ENCODE peak calls at places on chromosomes 6 and 20, in ten cellular contexts. N is GM10248, O is tibial nerve, Z is BJ, L is fibroblast of lung, A is tibial artery, J is cardiac fibroblast, C is OCI-LY7, X is colonic mucosa, D is retinal pigment epithelial cell. H is an unnamed sample.

GRCh38 chr20:37295001-37295400 is 5.5 kb downstream of the MANBAL start:
- DNase-seq in Z (peak), C (no peak), A (no peak), O (no peak), D (peak), L (peak), J (peak), N (no peak), X (no peak), H (peak)

GRCh38 chr6:1285589-1286340 is 26.1 kb upstream of the FOXQ1 start:
- DNase-seq in J (peak), C (no peak), L (peak), N (no peak), X (no peak), Z (no peak), O (no peak), D (no peak), A (no peak), H (peak)

GRCh38 chr6:43105538-43106218 is 29.6 kb downstream of the PTK7 start:
- DNase-seq in Z (no peak), D (no peak), X (no peak), C (no peak), N (no peak), L (no peak), O (no peak), A (no peak), J (no peak), H (no peak)

GRCh38 chr6:13229205-13230085 is 98.9 kb downstream of the TBC1D7 start:
- DNase-seq in A (no peak), D (no peak), N (peak), Z (no peak), X (no peak), J (peak), C (peak), O (no peak), L (no peak), H (no peak)

GRCh38 chr6:37617073-37617472 is 80.6 kb downstream of the MDGA1 start:
- DNase-seq in D (no peak), L (no peak), O (no peak), J (no peak), X (no peak), C (no peak), A (no peak), N (no peak), Z (no peak), H (no peak)

GRCh38 chr6:164665328-164665727 is 644.1 kb downstream of the C6orf118 start:
- DNase-seq in A (no peak), D (no peak), N (no peak), Z (no peak), X (no peak), L (no peak), O (no peak), J (no peak), C (no peak), H (no peak)

GRCh38 chr6:51462896-51463679 is 624.3 kb downstream of the PKHD1 start:
- DNase-seq in N (no peak), X (no peak), C (no peak), D (no peak), J (no peak), Z (no peak), A (no peak), O (no peak), L (no peak), H (no peak)

GRCh38 chr6:148999921-149000589 is 253.2 kb downstream of the UST start:
- DNase-seq in O (no peak), A (peak), X (peak), N (no peak), D (no peak), L (peak), Z (peak), C (no peak), J (peak), H (peak)

GRCh38 chr6:116971959-116972358 is 94.9 kb downstream of the RFX6 start:
- DNase-seq in J (peak), A (no peak), L (peak), X (peak), C (peak), O (no peak), D (peak), Z (no peak), N (peak), H (no peak)

GRCh38 chr6:161292145-161292544 is 18.3 kb upstream of the AGPAT4 start:
- DNase-seq in O (no peak), Z (no peak), X (no peak), J (no peak), D (no peak), N (no peak), L (no peak), A (no peak), C (no peak), H (no peak)

GRCh38 chr6:34523441-34524206 is 32.5 kb downstream of the SPDEF start:
- DNase-seq in X (no peak), Z (no peak), D (no peak), J (no peak), C (no peak), O (no peak), L (no peak), A (no peak), N (no peak), H (no peak)

GRCh38 chr20:52291109-52291508 is 99.5 kb upstream of the ZFP64 start:
- DNase-seq in C (no peak), A (no peak), J (no peak), L (peak), N (no peak), Z (no peak), D (no peak), X (no peak), O (no peak), H (no peak)

GRCh38 chr6:48476257-48476656 is 365.3 kb upstream of the PTCHD4 start:
- DNase-seq in D (no peak), X (no peak), J (peak), N (no peak), Z (no peak), L (peak), O (no peak), C (no peak), A (no peak), H (peak)

GRCh38 chr20:17619351-17620093 is 49.6 kb downstream of the DSTN start:
- DNase-seq in X (no peak), A (peak), N (no peak), O (peak), J (no peak), Z (no peak), D (no peak), L (no peak), C (no peak), H (no peak)

GRCh38 chr20:37992802-37993538 is 40.3 kb downstream of the TTI1 start:
- DNase-seq in Z (peak), L (peak), J (peak), C (peak), N (peak), O (no peak), D (peak), A (no peak), X (peak), H (no peak)

GRCh38 chr6:67706388-67706787 is 928.7 kb upstream of the ADGRB3 start:
- DNase-seq in N (no peak), O (no peak), C (no peak), D (no peak), A (no peak), Z (no peak), L (no peak), J (no peak), X (no peak), H (no peak)

GRCh38 chr20:44028868-44029847 is 114.5 kb downstream of the TOX2 start:
- DNase-seq in X (no peak), O (no peak), L (no peak), Z (no peak), A (no peak), J (no peak), N (peak), D (no peak), C (no peak), H (no peak)

GRCh38 chr6:42281570-42281969 is 63.9 kb upstream of the MRPS10 start:
- DNase-seq in X (no peak), Z (no peak), C (no peak), N (no peak), O (no peak), J (no peak), A (no peak), L (no peak), D (no peak), H (no peak)

GRCh38 chr6:107618672-107619071 is 128.8 kb downstream of the SOBP start:
- DNase-seq in O (no peak), L (no peak), N (peak), J (no peak), C (peak), D (no peak), A (no peak), X (no peak), Z (no peak), H (no peak)

GRCh38 chr6:132569170-132569569 is 952 bp upstream of the TAAR6 start:
- DNase-seq in X (no peak), N (no peak), J (no peak), C (no peak), O (no peak), L (no peak), D (no peak), Z (no peak), A (no peak), H (no peak)

GRCh38 chr6:167079853-167080297 is 43.0 kb upstream of the CCR6 start:
- DNase-seq in J (no peak), N (peak), O (no peak), A (no peak), X (no peak), C (peak), L (no peak), Z (no peak), D (no peak), H (no peak)

GRCh38 chr6:100296810-100297544 is 167.7 kb downstream of the SIM1 start:
- DNase-seq in A (no peak), L (peak), O (no peak), Z (peak), D (peak), C (no peak), N (no peak), J (peak), X (no peak), H (peak)

GRCh38 chr6:75870389-75870788 is 121.3 kb downstream of the MYO6 start:
- DNase-seq in A (no peak), O (no peak), D (no peak), N (no peak), X (no peak), C (no peak), Z (no peak), L (no peak), J (no peak), H (no peak)

GRCh38 chr6:146153040-146153758 is 124.3 kb downstream of the GRM1 start:
- DNase-seq in X (no peak), D (no peak), O (no peak), N (peak), A (no peak), J (no peak), Z (no peak), C (no peak), L (no peak), H (no peak)

GRCh38 chr6:155078331-155078745 is 83.2 kb downstream of the TIAM2 start:
- DNase-seq in L (peak), X (no peak), D (no peak), O (no peak), J (no peak), C (no peak), Z (no peak), N (no peak), A (no peak), H (no peak)

GRCh38 chr20:22414354-22414753 is 170.0 kb downstream of the FOXA2 start:
- DNase-seq in J (peak), L (peak), A (no peak), X (no peak), N (no peak), O (no peak), D (no peak), Z (no peak), C (no peak), H (no peak)

GRCh38 chr20:60782959-60783625 is 469.0 kb upstream of the CDH4 start:
- DNase-seq in D (no peak), C (no peak), N (no peak), J (no peak), Z (no peak), A (no peak), X (no peak), O (no peak), L (no peak), H (no peak)

GRCh38 chr6:15456422-15456821 is 206.4 kb downstream of the DTNBP1 start:
- DNase-seq in O (no peak), A (no peak), L (no peak), Z (no peak), D (no peak), X (no peak), C (no peak), N (no peak), J (no peak), H (no peak)

GRCh38 chr20:8399963-8400362 is 267.9 kb downstream of the PLCB1 start:
- DNase-seq in D (no peak), N (peak), A (no peak), C (peak), L (no peak), J (no peak), Z (no peak), X (no peak), O (no peak), H (no peak)

GRCh38 chr6:130959938-130960337 is 103.1 kb downstream of the EPB41L2 start:
- DNase-seq in A (no peak), L (peak), O (no peak), D (no peak), C (no peak), X (no peak), J (no peak), Z (no peak), N (no peak), H (no peak)

GRCh38 chr6:81749704-81750103 is 2.8 kb downstream of the TENT5A start:
- DNase-seq in J (peak), N (no peak), O (no peak), L (peak), Z (no peak), D (no peak), A (no peak), C (no peak), X (no peak), H (no peak)

GRCh38 chr6:166488081-166488685 is 98.3 kb downstream of the RAMACL start:
- DNase-seq in X (peak), C (no peak), L (no peak), O (peak), J (peak), A (peak), D (no peak), Z (no peak), N (peak), H (no peak)

GRCh38 chr6:168368063-168368835 is 48.7 kb upstream of the DACT2 start:
- DNase-seq in X (no peak), N (no peak), O (no peak), Z (no peak), A (peak), J (peak), C (no peak), D (no peak), L (no peak), H (no peak)

GRCh38 chr20:46683939-46684750 is 5.1 kb downstream of the TP53RK start:
- DNase-seq in D (no peak), L (peak), J (peak), O (peak), C (no peak), X (peak), N (no peak), Z (no peak), A (peak), H (no peak)

GRCh38 chr20:46689754-46690085 is 476 bp upstream of the TP53RK start:
- DNase-seq in N (no peak), O (no peak), D (no peak), J (no peak), L (no peak), Z (no peak), C (no peak), A (no peak), X (no peak), H (no peak)

GRCh38 chr20:46690219-46691111 is 1.2 kb upstream of the TP53RK start:
- DNase-seq in X (no peak), L (peak), J (peak), Z (no peak), D (no peak), C (no peak), A (no peak), N (no peak), O (no peak), H (no peak)

GRCh38 chr20:46688151-46689081 is 828 bp downstream of the TP53RK start:
- DNase-seq in C (peak), A (peak), L (peak), O (no peak), N (no peak), X (no peak), J (peak), Z (no peak), D (peak), H (no peak)

GRCh38 chr20:46689082-46689753 is at the start of gene TP53RK:
- DNase-seq in A (peak), X (peak), N (peak), C (peak), Z (peak), L (peak), D (peak), J (peak), O (peak), H (peak)
- TF ChIP-seq CTCF in A (peak), X (peak), N (no peak), C (peak), Z (peak), L (no peak), D (no peak), J (no peak), O (peak), H (peak)

DNA sequence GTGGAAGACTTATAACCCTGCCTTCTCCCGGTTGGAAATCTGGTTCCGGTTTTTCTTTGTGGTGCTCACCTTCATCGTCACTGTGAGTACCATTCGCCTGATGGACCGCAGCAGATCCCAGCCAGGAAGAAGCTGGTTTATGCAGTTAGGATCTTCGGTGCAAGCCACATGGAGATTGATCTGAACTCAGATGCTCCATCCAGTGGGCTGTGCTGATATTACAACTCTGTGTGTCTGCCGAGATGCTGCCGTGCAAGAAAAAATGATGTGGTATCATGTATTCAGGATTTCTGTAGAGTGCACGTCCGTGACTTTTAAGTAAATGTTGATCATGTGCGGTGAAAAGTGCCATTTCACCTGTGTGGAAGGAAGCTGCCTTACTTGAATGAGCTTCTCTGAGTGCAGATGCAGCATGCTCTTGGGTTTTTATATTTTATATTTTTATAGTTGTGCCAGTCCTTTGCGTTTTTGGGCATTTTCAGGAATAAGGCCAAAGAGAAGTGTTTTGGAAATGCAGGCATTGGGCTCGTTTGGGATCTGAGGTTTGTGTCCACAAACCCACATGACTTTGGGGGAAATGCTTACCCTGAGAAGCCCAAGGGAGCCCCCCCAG is 39.2 kb downstream of the DYNLT1 start:
- DNase-seq in C (peak), N (peak), J (peak), X (peak), L (peak), A (peak), O (peak), D (peak), Z (peak), H (peak)
- TF ChIP-seq CTCF in C (peak), N (peak), J (peak), X (peak), L (peak), A (peak), O (peak), D (peak), Z (peak), H (peak)

GRCh38 chr20:5056801-5057599 is 55.7 kb upstream of the SLC23A2 start:
- DNase-seq in C (peak), L (peak), A (peak), X (peak), Z (no peak), O (no peak), N (peak), D (no peak), J (peak), H (no peak)
- TF ChIP-seq CTCF in C (peak), L (peak), A (no peak), X (peak), Z (peak), O (peak), N (peak), D (peak), J (peak), H (peak)

GRCh38 chr20:32510601-32511357 is 74.4 kb downstream of the NOL4L start:
- DNase-seq in C (no peak), O (no peak), Z (no peak), D (no peak), N (peak), L (no peak), X (no peak), J (no peak), A (no peak), H (no peak)

GRCh38 chr20:32508775-32509119 is 76.4 kb downstream of the NOL4L start:
- DNase-seq in L (no peak), N (no peak), A (no peak), C (no peak), X (no peak), D (no peak), O (no peak), Z (no peak), J (no peak), H (no peak)

GRCh38 chr20:32510120-32510600 is 75.0 kb downstream of the NOL4L start:
- DNase-seq in D (no peak), J (no peak), N (no peak), X (no peak), A (no peak), O (no peak), C (no peak), L (no peak), Z (no peak), H (no peak)

GRCh38 chr20:32507998-32508774 is 76.9 kb downstream of the NOL4L start:
- DNase-seq in O (no peak), A (no peak), D (no peak), J (no peak), Z (no peak), L (no peak), C (no peak), N (no peak), X (no peak), H (no peak)

DNA sequence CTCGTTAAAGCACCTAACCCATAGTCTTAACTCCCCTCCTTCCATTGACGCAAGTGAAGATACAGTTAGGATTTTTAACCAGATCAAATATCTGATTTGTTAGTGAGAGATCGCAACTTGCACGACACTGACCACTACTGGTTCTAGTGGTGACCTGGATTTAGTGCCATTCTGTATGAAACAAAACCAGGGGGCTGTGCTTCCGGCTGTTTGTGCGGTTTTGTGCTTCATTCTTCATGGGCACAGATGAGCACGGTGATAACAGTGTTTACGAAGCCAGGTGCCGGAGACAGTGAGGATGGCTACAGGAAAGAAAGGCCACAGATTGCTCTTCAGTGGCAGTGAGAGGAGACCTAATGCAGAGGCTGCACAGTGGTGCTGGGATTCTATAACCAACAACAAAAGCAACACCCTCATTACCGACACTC is 75.5 kb downstream of the NOL4L start:
- DNase-seq in N (no peak), O (no peak), J (no peak), A (no peak), Z (peak), C (peak), L (no peak), D (no peak), X (no peak), H (no peak)
- TF ChIP-seq CTCF in N (peak), O (no peak), J (no peak), A (no peak), Z (peak), C (peak), L (no peak), D (peak), X (no peak), H (peak)

GRCh38 chr20:25685276-25686080 is 11.2 kb downstream of the ZNF337 start:
- DNase-seq in A (no peak), X (no peak), C (peak), D (no peak), L (no peak), Z (no peak), O (no peak), J (no peak), N (peak), H (no peak)
- TF ChIP-seq CTCF in A (no peak), X (no peak), C (no peak), D (no peak), L (no peak), Z (no peak), O (no peak), J (no peak), N (peak), H (no peak)